ENCODE peak calls at places on chromosomes 6 and 20, in nine cellular contexts. R is breast epithelium, A is brain microvascular endothelial cell, F is left ventricle myocardium inferior, H is PC-3, N is lower leg skin, W is H1, B is HCT116, T is fibroblast of pulmonary artery. E is an unnamed sample.

GRCh38 chr20:58829531-58829941 is 21.2 kb downstream of the GNAS-AS1 start:
- DNase-seq in B (no peak), W (no peak), T (peak), F (peak), A (no peak), N (no peak), H (peak), R (peak), E (peak)

GRCh38 chr6:105794263-105794662 is 291.9 kb upstream of the PRDM1 start:
- DNase-seq in W (no peak), A (no peak), H (peak), T (no peak), R (peak), B (no peak), F (peak), N (peak), E (no peak)

GRCh38 chr6:95572098-95572497 is 5.2 kb upstream of the MANEA start:
- DNase-seq in F (no peak), R (no peak), A (no peak), N (no peak), B (no peak), W (no peak), H (peak), T (no peak), E (peak)

GRCh38 chr6:14025160-14025559 is 92.4 kb upstream of the CD83 start:
- DNase-seq in B (no peak), H (no peak), W (no peak), T (no peak), R (no peak), A (no peak), F (no peak), N (no peak), E (no peak)

GRCh38 chr6:31350551-31350950 is 6.4 kb downstream of the HLA-B start:
- DNase-seq in N (no peak), B (no peak), H (no peak), R (no peak), A (no peak), T (no peak), W (no peak), F (no peak), E (no peak)

GRCh38 chr6:72787521-72788031 is 165.7 kb downstream of the KCNQ5 start:
- DNase-seq in R (no peak), T (peak), N (peak), A (peak), H (peak), F (no peak), B (no peak), W (no peak), E (peak)

GRCh38 chr20:48777005-48777404 is 50.8 kb downstream of the PREX1 start:
- DNase-seq in H (no peak), A (no peak), N (no peak), B (no peak), T (no peak), W (no peak), F (no peak), R (no peak), E (no peak)

GRCh38 chr6:46689657-46690056 is 2.0 kb downstream of the TDRD6 start:
- DNase-seq in W (no peak), A (no peak), H (no peak), R (no peak), T (no peak), N (no peak), F (no peak), B (no peak), E (no peak)

GRCh38 chr20:20184149-20184548 is 131.8 kb downstream of the CFAP61 start:
- DNase-seq in F (no peak), A (no peak), H (no peak), W (no peak), R (no peak), B (no peak), N (no peak), T (peak), E (peak)

GRCh38 chr20:62236674-62236996 is 1.7 kb upstream of the OSBPL2 start:
- DNase-seq in N (no peak), W (no peak), R (no peak), H (no peak), A (no peak), B (no peak), F (no peak), T (no peak), E (peak)

GRCh38 chr6:140050232-140050995 is 676.0 kb upstream of the CITED2 start:
- DNase-seq in R (no peak), N (no peak), H (peak), W (no peak), B (no peak), A (peak), T (peak), F (peak), E (peak)

DNA sequence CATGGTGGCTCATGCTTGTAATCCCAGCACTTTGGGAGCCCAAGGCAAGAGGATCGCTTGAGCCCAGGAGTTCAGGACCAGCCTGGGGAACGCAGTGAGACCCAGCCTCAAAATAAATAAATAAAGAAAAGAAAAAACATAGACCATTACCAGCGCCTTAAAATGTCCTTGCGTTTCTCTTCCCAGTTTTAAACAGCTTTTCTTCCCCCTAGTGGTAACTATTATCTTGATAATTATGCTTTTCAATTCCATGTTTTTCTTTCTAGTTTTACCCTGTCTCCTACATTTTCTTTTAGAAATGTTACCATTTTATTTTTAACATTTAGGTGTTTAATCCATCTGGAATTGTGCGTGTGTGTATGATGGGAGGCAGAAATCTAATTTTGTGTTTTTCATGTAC is 24.4 kb downstream of the DNAH8 start:
- DNase-seq in B (no peak), F (no peak), A (no peak), T (peak), W (no peak), N (no peak), H (peak), R (no peak), E (no peak)
- TF ChIP-seq CTCF in B (peak), F (peak), A (peak), T (peak), W (no peak), N (no peak), H (peak), R (no peak), E (peak)

DNA sequence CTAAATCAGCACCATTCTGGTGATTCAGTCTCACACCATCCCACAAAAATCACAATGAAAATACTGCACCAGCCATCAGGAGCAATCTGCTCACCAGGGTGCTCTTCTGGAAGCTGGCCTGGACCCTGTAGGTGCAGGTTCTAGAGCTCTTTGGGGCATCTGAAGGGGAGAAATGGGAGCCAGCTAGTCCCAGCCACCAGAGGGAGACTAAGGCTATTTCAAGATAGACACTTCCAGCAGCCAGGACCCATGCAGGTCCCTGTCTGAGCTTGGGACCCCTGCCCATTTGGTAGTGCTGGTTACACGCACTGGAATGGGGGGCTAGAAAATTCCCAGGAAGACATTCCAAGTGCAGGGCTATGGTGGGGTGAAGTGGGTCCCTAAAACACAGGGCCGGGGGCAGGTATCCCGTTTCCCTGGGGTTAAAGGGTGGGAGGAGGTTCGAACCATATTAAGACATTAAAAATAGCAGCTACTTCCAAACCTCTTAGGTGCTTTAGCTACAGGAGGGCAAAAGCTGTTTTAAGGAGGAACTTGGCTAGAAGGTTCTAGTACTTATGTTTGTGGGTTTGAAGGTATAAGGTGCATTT is 156.5 kb downstream of the NFATC2 start:
- DNase-seq in T (peak), H (peak), F (no peak), A (peak), W (no peak), N (no peak), B (peak), R (no peak), E (peak)
- TF ChIP-seq CTCF in T (peak), H (peak), F (peak), A (peak), W (peak), N (no peak), B (peak), R (peak), E (peak)

GRCh38 chr6:68958327-68958726 is 323.2 kb downstream of the ADGRB3 start:
- DNase-seq in N (no peak), R (no peak), A (no peak), B (no peak), W (no peak), F (no peak), H (peak), T (peak), E (peak)
- TF ChIP-seq CTCF in N (no peak), R (no peak), A (peak), B (no peak), W (no peak), F (peak), H (peak), T (peak), E (peak)

GRCh38 chr6:170584181-170584953 is at the start of gene PDCD2:
- DNase-seq in N (peak), A (peak), T (peak), R (peak), W (peak), B (peak), F (peak), H (peak), E (peak)

GRCh38 chr6:170578909-170579308 is 5.5 kb downstream of the PDCD2 start:
- DNase-seq in A (no peak), T (no peak), F (no peak), W (no peak), H (no peak), N (no peak), R (no peak), B (no peak), E (no peak)

GRCh38 chr6:170584954-170585498 is 589 bp upstream of the PDCD2 start:
- DNase-seq in B (no peak), A (no peak), R (peak), F (no peak), N (peak), T (no peak), H (peak), W (peak), E (peak)

DNA sequence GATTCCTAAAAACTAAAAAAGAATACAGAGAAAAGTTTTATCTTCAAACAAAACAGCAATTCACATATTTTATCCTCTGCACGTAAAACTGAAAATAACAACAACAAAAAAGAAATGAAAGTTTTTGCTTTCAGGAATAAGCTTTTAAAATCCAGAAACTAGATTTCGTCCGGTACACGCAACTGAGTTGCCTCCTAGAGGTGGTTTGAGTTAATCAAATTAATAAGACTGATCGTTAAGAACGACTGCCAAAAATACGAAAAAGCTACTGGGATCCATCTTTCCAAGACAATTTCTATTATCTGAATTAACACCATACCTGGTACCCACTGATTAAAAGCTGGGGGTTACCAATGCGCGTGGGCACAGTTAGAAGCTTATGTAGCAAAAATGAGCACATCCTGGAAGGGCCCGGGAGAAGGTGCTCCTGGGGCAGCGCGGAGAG is 679 bp downstream of the PDCD2 start:
- DNase-seq in N (no peak), H (no peak), T (peak), W (no peak), A (no peak), F (no peak), B (no peak), R (no peak), E (no peak)
- TF ChIP-seq CTCF in N (no peak), H (no peak), T (peak), W (no peak), A (no peak), F (peak), B (no peak), R (no peak), E (no peak)

E was measured in A673.